ENCODE peak calls at places on chromosome 10, in four cellular contexts. G is CD4-positive, alpha-beta T cell; O is CD8-positive, alpha-beta T cell; K is PC-3. C is an unnamed sample.

GRCh38 chr10:61296161-61296560 is 157.0 kb downstream of the TMEM26 start:
- DNase-seq in O (no peak), K (no peak), G (no peak), C (no peak)

GRCh38 chr10:80351220-80351619 is 5.3 kb downstream of the DYDC1 start:
- DNase-seq in O (no peak), K (no peak), G (no peak), C (no peak)

GRCh38 chr10:132709471-132709951 is 76.4 kb downstream of the NKX6-2 start:
- DNase-seq in K (no peak), O (no peak), G (no peak), C (no peak)

GRCh38 chr10:105063796-105064195 is 422.7 kb downstream of the SORCS3 start:
- DNase-seq in O (no peak), G (no peak), K (peak), C (no peak)

GRCh38 chr10:127797339-127797738 is 60.4 kb downstream of the FOXI2 start:
- DNase-seq in G (no peak), O (no peak), K (no peak), C (no peak)

GRCh38 chr10:104391969-104392296 is 38.3 kb downstream of the CFAP58 start:
- DNase-seq in O (no peak), K (no peak), G (no peak), C (no peak)

GRCh38 chr10:86387221-86387794 is 20.7 kb upstream of the GRID1 start:
- DNase-seq in G (no peak), K (no peak), O (no peak), C (no peak)

GRCh38 chr10:91573320-91573719 is 59.6 kb downstream of the PPP1R3C start:
- DNase-seq in O (no peak), G (no peak), K (no peak), C (no peak)

GRCh38 chr10:86060386-86061280 is 306.0 kb downstream of the GRID1 start:
- DNase-seq in K (no peak), G (no peak), O (no peak), C (no peak)

GRCh38 chr10:124174673-124175645 is 81.6 kb upstream of the CHST15 start:
- DNase-seq in G (no peak), K (no peak), O (no peak), C (no peak)

GRCh38 chr10:29119374-29119773 is 169.5 kb upstream of the LYZL1 start:
- DNase-seq in G (no peak), O (no peak), K (peak), C (no peak)

GRCh38 chr10:71472912-71473311 is 76.2 kb downstream of the CDH23 start:
- DNase-seq in G (no peak), K (no peak), O (no peak), C (no peak)

GRCh38 chr10:15879058-15879457 is 18.8 kb upstream of the MINDY3 start:
- DNase-seq in K (peak), O (no peak), G (no peak), C (no peak)

GRCh38 chr10:4134701-4135100 is 349.7 kb upstream of the KLF6 start:
- DNase-seq in K (no peak), O (no peak), G (no peak), C (no peak)

GRCh38 chr10:57657164-57657765 is 610.4 kb downstream of the IPMK start:
- DNase-seq in K (peak), O (no peak), G (no peak), C (no peak)

GRCh38 chr10:26859241-26860025 is 1.3 kb downstream of the ABI1 start:
- DNase-seq in O (no peak), K (no peak), G (no peak), C (no peak)

GRCh38 chr10:310976-311639 is 175.9 kb downstream of the ZMYND11 start:
- DNase-seq in G (no peak), K (no peak), O (no peak), C (no peak)

GRCh38 chr10:25766687-25767221 is 167.3 kb upstream of the MYO3A start:
- DNase-seq in G (no peak), K (no peak), O (no peak), C (no peak)

GRCh38 chr10:6337382-6337781 is 134.7 kb downstream of the PFKFB3 start:
- DNase-seq in O (no peak), K (no peak), G (no peak), C (no peak)

GRCh38 chr10:114881916-114882315 is 56.1 kb upstream of the TRUB1 start:
- DNase-seq in K (no peak), G (no peak), O (no peak), C (no peak)

GRCh38 chr10:132454296-132455198 is 57.5 kb downstream of the PWWP2B start:
- DNase-seq in G (no peak), K (no peak), O (no peak), C (no peak)

GRCh38 chr10:18238875-18239485 is 98.8 kb downstream of the CACNB2 start:
- DNase-seq in K (peak), O (no peak), G (no peak), C (no peak)

GRCh38 chr10:60283397-60283796 is 106.3 kb downstream of the ANK3 start:
- DNase-seq in O (no peak), G (no peak), K (peak), C (no peak)

GRCh38 chr10:14748471-14748870 is 26.2 kb downstream of the FAM107B start:
- DNase-seq in O (no peak), G (no peak), K (peak), C (no peak)

GRCh38 chr10:125370578-125370977 is 210.2 kb upstream of the CTBP2 start:
- DNase-seq in G (no peak), O (no peak), K (no peak), C (no peak)

GRCh38 chr10:32412499-32412853 is 33.5 kb upstream of the CCDC7 start:
- DNase-seq in G (no peak), O (no peak), K (peak), C (no peak)

GRCh38 chr10:124681626-124682552 is 62.3 kb downstream of the FAM53B start:
- DNase-seq in O (no peak), K (no peak), G (no peak), C (no peak)

GRCh38 chr10:79502561-79503309 is 9.6 kb upstream of the EIF5AL1 start:
- DNase-seq in K (peak), G (no peak), O (no peak), C (no peak)

GRCh38 chr10:83908987-83909386 is 230.3 kb upstream of the GHITM start:
- DNase-seq in K (no peak), O (no peak), G (no peak), C (no peak)

GRCh38 chr10:103105462-103105861 is 87.6 kb downstream of the NT5C2 start:
- DNase-seq in G (no peak), O (no peak), K (peak), C (no peak)

GRCh38 chr10:75623310-75623940 is 192.0 kb downstream of the LRMDA start:
- DNase-seq in O (no peak), G (no peak), K (no peak), C (no peak)

GRCh38 chr10:122019414-122019975 is 30.5 kb downstream of the TACC2 start:
- DNase-seq in G (no peak), O (no peak), K (peak), C (no peak)

GRCh38 chr10:69061305-69062161 is 26.4 kb upstream of the SRGN start:
- DNase-seq in G (peak), O (peak), K (peak), C (no peak)

GRCh38 chr10:93757136-93757535 is 600 bp upstream of the LGI1 start:
- DNase-seq in K (no peak), G (no peak), O (no peak), C (no peak)

GRCh38 chr10:130575756-130576285 is 439.6 kb downstream of the GLRX3 start:
- DNase-seq in O (no peak), K (no peak), G (no peak), C (no peak)

GRCh38 chr10:15775513-15775912 is 55.8 kb upstream of the ITGA8 start:
- DNase-seq in K (peak), O (no peak), G (no peak), C (no peak)

GRCh38 chr10:133462512-133463305 is 9.0 kb downstream of the SCART1 start:
- DNase-seq in G (no peak), K (no peak), O (no peak), C (no peak)

GRCh38 chr10:17950726-17951125 is 992 bp upstream of the SLC39A12 start:
- DNase-seq in K (no peak), O (no peak), G (no peak), C (no peak)

GRCh38 chr10:126433351-126433750 is 45.1 kb upstream of the ADAM12 start:
- DNase-seq in G (no peak), K (peak), O (no peak), C (no peak)

C was measured in activated CD4-positive, CD25-positive, alpha-beta regulatory T cell treated with anti-CD3 and anti-CD28 coated beads, Interleukin-2, amount 50 U/mL, for 16 hours.